ENCODE peak calls at places on chromosomes 13 and 19, in eight cellular contexts. X is activated T-cell treated with anti-CD3 and anti-CD28 coated beads, Interleukin-2, amount 50 U/mL, for 72 hours; E is cardiac fibroblast; K is HTR-8/SVneo; P is NT2/D1; U is stimulated activated CD8-positive, alpha-beta memory T cell treated with anti-CD3 and anti-CD28 coated beads, Interleukin-7, amount 100 ng/mL, for 1 hour; S is stimulated activated CD4-positive, alpha-beta T cell treated with anti-CD3 and anti-CD28 coated beads, Interleukin-15, amount 100 ng/mL, for 24 hours; G is activated CD4-positive, alpha-beta T cell treated with anti-CD3 and anti-CD28 coated beads, Interleukin-2, amount 50 U/mL, for 24 hours. Z is an unnamed sample.

GRCh38 chr19:3142938-3143337 is 7.1 kb downstream of the GNA15 start:
- DNase-seq in S (no peak), P (no peak), X (no peak), U (no peak), K (no peak), G (no peak), E (no peak), Z (no peak)

GRCh38 chr13:43544011-43544410 is 242.8 kb downstream of the ENOX1 start:
- DNase-seq in E (peak), U (no peak), P (no peak), K (no peak), G (no peak), S (no peak), X (no peak), Z (no peak)

GRCh38 chr19:38204096-38204495 is 19.9 kb downstream of the DPF1 start:
- DNase-seq in U (no peak), G (no peak), S (no peak), X (no peak), K (no peak), P (no peak), E (no peak), Z (no peak)

GRCh38 chr19:23263870-23264590 is 13.8 kb upstream of the ZNF724 start:
- DNase-seq in U (no peak), S (no peak), P (no peak), E (peak), X (peak), G (no peak), K (no peak), Z (no peak)

GRCh38 chr19:39070888-39071287 is 13.3 kb upstream of the ACP7 start:
- DNase-seq in K (no peak), X (no peak), E (peak), S (no peak), P (no peak), U (no peak), G (no peak), Z (no peak)

GRCh38 chr13:35716644-35717170 is 240.2 kb upstream of the MAB21L1 start:
- DNase-seq in X (no peak), K (no peak), U (no peak), G (no peak), S (no peak), P (no peak), E (no peak), Z (no peak)

GRCh38 chr19:45404557-45405434 is at the start of gene PPP1R13L:
- DNase-seq in P (no peak), X (peak), G (peak), K (peak), U (no peak), S (peak), E (peak), Z (peak)

GRCh38 chr19:14006766-14007562 is 844 bp upstream of the RFX1 start:
- DNase-seq in K (peak), G (no peak), P (no peak), U (no peak), X (no peak), E (no peak), S (peak), Z (no peak)

GRCh38 chr13:33183431-33184130 is 102.0 kb downstream of the STARD13 start:
- DNase-seq in S (no peak), G (no peak), K (no peak), U (no peak), X (no peak), P (no peak), E (peak), Z (no peak)

GRCh38 chr19:55777528-55777927 is 8.6 kb downstream of the RFPL4AL1 start:
- DNase-seq in X (no peak), P (peak), E (no peak), K (no peak), U (no peak), G (no peak), S (peak), Z (no peak)

GRCh38 chr13:79432992-79433391 is 26.9 kb upstream of the RBM26 start:
- DNase-seq in P (no peak), U (no peak), K (no peak), X (no peak), E (no peak), S (no peak), G (no peak), Z (no peak)

GRCh38 chr13:95636853-95637252 is 7.7 kb downstream of the DZIP1 start:
- DNase-seq in G (no peak), S (no peak), P (no peak), E (no peak), X (no peak), K (no peak), U (no peak), Z (no peak)

GRCh38 chr13:21232196-21232595 is 55.7 kb downstream of the MRPL57 start:
- DNase-seq in G (no peak), X (no peak), E (peak), U (no peak), S (no peak), P (no peak), K (no peak), Z (no peak)

GRCh38 chr19:28482221-28482620 is 730.7 kb downstream of the UQCRFS1 start:
- DNase-seq in P (peak), U (no peak), E (no peak), X (no peak), K (no peak), G (no peak), S (no peak), Z (no peak)